ENCODE peak calls at places on chromosomes 4 and X, in six cellular contexts. One of them, this sample, is unnamed.

GRCh38 chr4:171812377-171813194 is 618 bp upstream of the GALNTL6 start:
- DNase-seq in lower leg skin: no peak
- DNase-seq in psoas muscle: peak
- DNase-seq in breast epithelium: no peak
- DNase-seq in fibroblast of mammary gland: no peak
- DNase-seq in heart left ventricle: no peak
- DNase-seq in this sample: no peak

GRCh38 chr4:150078996-150079581 is 844 bp downstream of the DCLK2 start:
- DNase-seq in fibroblast of mammary gland: peak
- DNase-seq in lower leg skin: no peak
- DNase-seq in psoas muscle: peak
- DNase-seq in breast epithelium: peak
- DNase-seq in heart left ventricle: peak
- DNase-seq in this sample: peak

GRCh38 chr4:175691791-175692190 is 120.3 kb downstream of the GPM6A start:
- DNase-seq in heart left ventricle: no peak
- DNase-seq in psoas muscle: no peak
- DNase-seq in lower leg skin: no peak
- DNase-seq in fibroblast of mammary gland: no peak
- DNase-seq in breast epithelium: no peak
- DNase-seq in this sample: no peak

GRCh38 chrX:125137521-125137920 is 182.2 kb upstream of the TEX13C start:
- DNase-seq in psoas muscle: no peak
- DNase-seq in heart left ventricle: no peak
- DNase-seq in breast epithelium: no peak
- DNase-seq in lower leg skin: no peak
- DNase-seq in fibroblast of mammary gland: no peak
- DNase-seq in this sample: no peak

GRCh38 chr4:52560844-52561280 is 98.2 kb downstream of the USP46 start:
- DNase-seq in fibroblast of mammary gland: peak
- DNase-seq in breast epithelium: no peak
- DNase-seq in lower leg skin: no peak
- DNase-seq in heart left ventricle: no peak
- DNase-seq in psoas muscle: no peak
- DNase-seq in this sample: no peak

GRCh38 chrX:12309733-12310054 is 171.4 kb downstream of the FRMPD4 start:
- DNase-seq in fibroblast of mammary gland: no peak
- DNase-seq in heart left ventricle: no peak
- DNase-seq in psoas muscle: no peak
- DNase-seq in lower leg skin: no peak
- DNase-seq in breast epithelium: no peak
- DNase-seq in this sample: no peak

GRCh38 chr4:25870081-25870480 is 7.3 kb upstream of the SEL1L3 start:
- DNase-seq in heart left ventricle: no peak
- DNase-seq in breast epithelium: no peak
- DNase-seq in lower leg skin: no peak
- DNase-seq in psoas muscle: no peak
- DNase-seq in fibroblast of mammary gland: no peak
- DNase-seq in this sample: no peak

GRCh38 chr4:3202836-3203820 is 45.8 kb upstream of the MSANTD1 start:
- DNase-seq in psoas muscle: no peak
- DNase-seq in breast epithelium: no peak
- DNase-seq in lower leg skin: no peak
- DNase-seq in heart left ventricle: no peak
- DNase-seq in fibroblast of mammary gland: peak
- DNase-seq in this sample: no peak

GRCh38 chr4:188691811-188692210 is 552.6 kb downstream of the TRIML1 start:
- DNase-seq in psoas muscle: no peak
- DNase-seq in fibroblast of mammary gland: peak
- DNase-seq in heart left ventricle: no peak
- DNase-seq in breast epithelium: no peak
- DNase-seq in lower leg skin: no peak
- DNase-seq in this sample: no peak

GRCh38 chr4:38574559-38575333 is 89.3 kb upstream of the KLF3 start:
- DNase-seq in heart left ventricle: no peak
- DNase-seq in lower leg skin: no peak
- DNase-seq in fibroblast of mammary gland: no peak
- DNase-seq in psoas muscle: peak
- DNase-seq in breast epithelium: no peak
- DNase-seq in this sample: no peak

GRCh38 chr4:1706358-1706757 is 5.8 kb downstream of the SLBP start:
- DNase-seq in psoas muscle: no peak
- DNase-seq in lower leg skin: no peak
- DNase-seq in breast epithelium: no peak
- DNase-seq in fibroblast of mammary gland: no peak
- DNase-seq in heart left ventricle: no peak
- DNase-seq in this sample: no peak

GRCh38 chrX:103276581-103277002 is at the start of gene TCEAL5:
- DNase-seq in psoas muscle: no peak
- DNase-seq in heart left ventricle: peak
- DNase-seq in breast epithelium: no peak
- DNase-seq in lower leg skin: no peak
- DNase-seq in fibroblast of mammary gland: no peak
- DNase-seq in this sample: no peak

GRCh38 chr4:164012396-164013027 is 518.0 kb downstream of the TMA16 start:
- DNase-seq in heart left ventricle: no peak
- DNase-seq in psoas muscle: no peak
- DNase-seq in fibroblast of mammary gland: peak
- DNase-seq in breast epithelium: no peak
- DNase-seq in lower leg skin: no peak
- DNase-seq in this sample: peak

GRCh38 chr4:106140601-106141000 is 175.4 kb downstream of the TBCK start:
- DNase-seq in lower leg skin: no peak
- DNase-seq in psoas muscle: no peak
- DNase-seq in heart left ventricle: no peak
- DNase-seq in breast epithelium: no peak
- DNase-seq in fibroblast of mammary gland: no peak
- DNase-seq in this sample: no peak

GRCh38 chrX:21926116-21926515 is 14.4 kb upstream of the SMS start:
- DNase-seq in heart left ventricle: no peak
- DNase-seq in psoas muscle: no peak
- DNase-seq in fibroblast of mammary gland: peak
- DNase-seq in breast epithelium: no peak
- DNase-seq in lower leg skin: no peak
- DNase-seq in this sample: no peak

GRCh38 chr4:161522031-161522430 is 641.8 kb downstream of the FSTL5 start:
- DNase-seq in fibroblast of mammary gland: no peak
- DNase-seq in heart left ventricle: no peak
- DNase-seq in lower leg skin: no peak
- DNase-seq in psoas muscle: no peak
- DNase-seq in breast epithelium: no peak
- DNase-seq in this sample: no peak

GRCh38 chrX:22541926-22542325 is 269.2 kb downstream of the CBLL2 start:
- DNase-seq in psoas muscle: no peak
- DNase-seq in lower leg skin: no peak
- DNase-seq in heart left ventricle: no peak
- DNase-seq in breast epithelium: no peak
- DNase-seq in fibroblast of mammary gland: no peak
- DNase-seq in this sample: no peak

GRCh38 chr4:70703695-70704332 is 15.5 kb downstream of the UTP3 start:
- DNase-seq in fibroblast of mammary gland: peak
- DNase-seq in breast epithelium: no peak
- DNase-seq in heart left ventricle: no peak
- DNase-seq in psoas muscle: no peak
- DNase-seq in lower leg skin: no peak
- DNase-seq in this sample: no peak

GRCh38 chr4:123806057-123806456 is 409.5 kb downstream of the SPRY1 start:
- DNase-seq in psoas muscle: no peak
- DNase-seq in heart left ventricle: no peak
- DNase-seq in fibroblast of mammary gland: no peak
- DNase-seq in lower leg skin: no peak
- DNase-seq in breast epithelium: no peak
- DNase-seq in this sample: no peak

DNA sequence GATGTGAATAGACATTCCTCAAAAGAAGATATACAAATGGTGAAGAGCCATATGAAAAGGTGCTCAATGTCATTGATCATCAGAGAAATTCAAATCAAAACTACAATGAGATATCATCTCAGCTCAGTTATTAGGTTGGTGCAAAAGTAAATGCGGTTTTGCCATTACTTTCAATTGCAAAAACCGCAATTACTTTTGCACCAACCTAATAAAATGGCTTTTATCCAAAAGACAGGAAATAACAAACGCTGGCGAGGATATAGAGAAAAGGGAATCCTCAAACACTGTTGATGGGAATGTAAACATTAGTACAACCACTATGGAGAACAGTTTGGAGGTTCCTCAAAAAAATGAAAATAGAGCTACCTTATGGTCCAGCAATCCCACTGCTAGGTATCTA is 5.1 kb downstream of the CLIC2 start:
- DNase-seq in heart left ventricle: no peak
- DNase-seq in fibroblast of mammary gland: no peak
- DNase-seq in breast epithelium: no peak
- DNase-seq in lower leg skin: no peak
- DNase-seq in psoas muscle: no peak
- DNase-seq in this sample: no peak
- TF ChIP-seq CTCF in heart left ventricle: no peak
- TF ChIP-seq CTCF in fibroblast of mammary gland: no peak
- TF ChIP-seq CTCF in breast epithelium: no peak
- TF ChIP-seq CTCF in lower leg skin: no peak
- TF ChIP-seq CTCF in psoas muscle: no peak
- TF ChIP-seq CTCF in this sample: no peak

GRCh38 chr4:151772322-151772721 is 11.5 kb upstream of the GATB start:
- DNase-seq in breast epithelium: no peak
- DNase-seq in fibroblast of mammary gland: no peak
- DNase-seq in heart left ventricle: no peak
- DNase-seq in psoas muscle: no peak
- DNase-seq in lower leg skin: no peak
- DNase-seq in this sample: no peak

GRCh38 chr4:151770154-151770553 is 9.3 kb upstream of the GATB start:
- DNase-seq in lower leg skin: no peak
- DNase-seq in breast epithelium: no peak
- DNase-seq in psoas muscle: no peak
- DNase-seq in fibroblast of mammary gland: no peak
- DNase-seq in heart left ventricle: no peak
- DNase-seq in this sample: no peak

GRCh38 chr4:151771664-151772063 is 10.9 kb upstream of the GATB start:
- DNase-seq in heart left ventricle: no peak
- DNase-seq in psoas muscle: no peak
- DNase-seq in lower leg skin: no peak
- DNase-seq in fibroblast of mammary gland: peak
- DNase-seq in breast epithelium: no peak
- DNase-seq in this sample: no peak

GRCh38 chr4:151768835-151769234 is 8.0 kb upstream of the GATB start:
- DNase-seq in psoas muscle: no peak
- DNase-seq in fibroblast of mammary gland: no peak
- DNase-seq in heart left ventricle: no peak
- DNase-seq in breast epithelium: no peak
- DNase-seq in lower leg skin: no peak
- DNase-seq in this sample: no peak

DNA sequence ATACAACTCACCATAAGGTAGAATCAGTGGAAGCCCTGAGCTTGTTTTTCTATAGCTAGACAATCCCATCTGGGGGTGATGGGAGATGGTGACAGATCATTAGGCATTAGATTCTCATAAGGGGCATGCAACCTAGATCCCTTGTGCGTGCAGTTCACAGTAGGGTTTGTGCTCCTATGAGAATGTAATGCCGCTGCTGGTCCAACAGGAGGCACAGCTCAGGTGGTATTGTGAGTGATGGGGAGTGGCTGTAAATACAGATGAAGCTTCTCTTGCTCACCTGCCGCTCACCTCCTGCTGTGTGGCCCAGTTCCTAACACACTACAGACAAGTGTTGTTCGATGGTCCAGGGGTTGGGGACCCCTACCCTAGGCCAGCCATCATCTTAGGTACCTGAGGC is 5.9 kb upstream of the GATB start:
- DNase-seq in breast epithelium: no peak
- DNase-seq in lower leg skin: no peak
- DNase-seq in heart left ventricle: no peak
- DNase-seq in fibroblast of mammary gland: no peak
- DNase-seq in psoas muscle: no peak
- DNase-seq in this sample: no peak
- TF ChIP-seq CTCF in breast epithelium: no peak
- TF ChIP-seq CTCF in lower leg skin: no peak
- TF ChIP-seq CTCF in heart left ventricle: no peak
- TF ChIP-seq CTCF in fibroblast of mammary gland: no peak
- TF ChIP-seq CTCF in psoas muscle: no peak
- TF ChIP-seq CTCF in this sample: peak

GRCh38 chr4:122576261-122577188 is 44.3 kb downstream of the IL21 start:
- DNase-seq in heart left ventricle: no peak
- DNase-seq in psoas muscle: no peak
- DNase-seq in breast epithelium: no peak
- DNase-seq in fibroblast of mammary gland: peak
- DNase-seq in lower leg skin: no peak
- DNase-seq in this sample: no peak

GRCh38 chr4:122583906-122584305 is 37.0 kb downstream of the IL21 start:
- DNase-seq in lower leg skin: no peak
- DNase-seq in fibroblast of mammary gland: peak
- DNase-seq in heart left ventricle: no peak
- DNase-seq in psoas muscle: no peak
- DNase-seq in breast epithelium: no peak
- DNase-seq in this sample: no peak

GRCh38 chr4:122577189-122577553 is 43.7 kb downstream of the IL21 start:
- DNase-seq in heart left ventricle: no peak
- DNase-seq in lower leg skin: no peak
- DNase-seq in psoas muscle: no peak
- DNase-seq in fibroblast of mammary gland: no peak
- DNase-seq in breast epithelium: no peak
- DNase-seq in this sample: no peak

DNA sequence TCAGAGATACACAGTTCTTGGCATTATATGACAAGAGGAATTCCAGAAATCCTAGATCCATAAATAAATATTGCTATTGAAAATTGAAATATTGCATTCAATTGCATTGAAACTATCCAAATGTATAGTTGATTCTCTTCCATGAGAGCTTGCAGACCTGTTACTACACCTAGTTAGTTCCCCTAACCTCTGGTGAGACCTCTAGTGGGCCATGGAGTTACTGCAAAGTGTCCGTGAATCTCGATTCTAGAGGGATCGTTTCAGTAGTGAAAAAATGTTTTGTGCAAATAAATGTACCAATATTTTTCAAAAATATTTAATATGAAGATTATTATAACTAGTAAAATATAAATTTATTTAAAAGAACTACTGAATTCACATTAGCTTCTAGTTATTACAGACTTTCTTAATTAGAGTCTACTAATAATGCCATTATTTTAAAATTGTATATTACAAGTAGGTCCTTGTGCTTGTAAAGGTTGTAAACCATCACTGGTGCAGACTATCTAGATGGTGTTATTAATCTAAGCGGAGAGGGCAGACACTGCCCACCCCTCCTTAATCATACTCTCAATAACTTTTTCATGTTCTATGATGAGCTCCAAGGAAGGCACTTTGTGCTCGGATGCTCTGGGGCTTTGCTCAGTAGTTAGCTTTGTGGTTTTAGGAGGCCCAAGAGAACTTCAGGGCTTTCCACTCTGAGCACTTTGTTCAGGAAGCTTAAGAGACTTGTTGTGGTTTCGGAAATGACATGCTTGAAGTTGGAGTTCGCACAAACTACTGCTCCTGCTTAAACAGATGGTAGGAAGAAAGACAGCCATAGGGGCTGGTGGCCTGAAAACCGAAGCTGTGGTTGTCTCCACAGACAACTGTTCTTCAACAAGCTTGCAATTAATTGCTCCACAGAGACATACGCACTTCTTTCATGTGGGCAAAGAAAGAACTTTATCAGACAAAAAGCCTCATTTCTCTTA is 42.8 kb downstream of the IL21 start:
- DNase-seq in fibroblast of mammary gland: peak
- DNase-seq in psoas muscle: no peak
- DNase-seq in heart left ventricle: no peak
- DNase-seq in lower leg skin: no peak
- DNase-seq in breast epithelium: no peak
- DNase-seq in this sample: peak
- TF ChIP-seq CTCF in fibroblast of mammary gland: peak
- TF ChIP-seq CTCF in psoas muscle: peak
- TF ChIP-seq CTCF in heart left ventricle: peak
- TF ChIP-seq CTCF in lower leg skin: no peak
- TF ChIP-seq CTCF in breast epithelium: peak
- TF ChIP-seq CTCF in this sample: peak

GRCh38 chrX:118508690-118509089 is 13.1 kb downstream of the DOCK11 start:
- DNase-seq in breast epithelium: no peak
- DNase-seq in lower leg skin: no peak
- DNase-seq in heart left ventricle: no peak
- DNase-seq in psoas muscle: peak
- DNase-seq in fibroblast of mammary gland: no peak
- DNase-seq in this sample: no peak
- TF ChIP-seq CTCF in breast epithelium: no peak
- TF ChIP-seq CTCF in lower leg skin: no peak
- TF ChIP-seq CTCF in heart left ventricle: no peak
- TF ChIP-seq CTCF in psoas muscle: no peak
- TF ChIP-seq CTCF in fibroblast of mammary gland: no peak
- TF ChIP-seq CTCF in this sample: no peak